ENCODE peak calls at places on chromosomes 16 and 17, in ten cellular contexts. K is AG04449, T is A549, W is adrenal gland, H is brain microvascular endothelial cell, Q is hepatocyte, N is A673, Y is tibial nerve, L is astrocyte of the spinal cord, C is fibroblast of lung. D is an unnamed sample.
A peak's percentile ranks its signal among the peaks of the same experiment; 100 is the strongest.

GRCh38 chr17:78645421-78646295 is 68.5 kb upstream of the DNAH17 start:
- DNase-seq in C (no peak), Y (peak; percentile 69), L (peak; percentile 8), H (peak; percentile 14), N (peak; percentile 18), T (peak; percentile 88), W (peak; percentile 89), K (no peak), Q (no peak), D (peak; percentile 76)

GRCh38 chr17:77315551-77316190 is 174.9 kb downstream of the SEC14L1 start:
- DNase-seq in H (no peak), K (no peak), Y (no peak), L (no peak), Q (no peak), N (no peak), T (no peak), W (peak; percentile 65), C (peak; percentile 34), D (no peak)

GRCh38 chr17:28547096-28547622 is 5.3 kb downstream of the UNC119 start:
- DNase-seq in C (no peak), L (no peak), T (no peak), Y (no peak), K (no peak), W (no peak), H (no peak), Q (no peak), N (no peak), D (no peak)

GRCh38 chr16:19115148-19116021 is 1.6 kb downstream of the ITPRIPL2 start:
- DNase-seq in Q (no peak), C (no peak), N (no peak), K (no peak), H (no peak), L (no peak), T (no peak), W (no peak), Y (no peak), D (no peak)

GRCh38 chr16:76389126-76389525 is 111.9 kb downstream of the CNTNAP4 start:
- DNase-seq in T (no peak), L (no peak), K (no peak), W (no peak), C (peak; percentile 4), Y (no peak), Q (no peak), H (no peak), N (no peak), D (no peak)

GRCh38 chr17:61846088-61846487 is 17.2 kb downstream of the BRIP1 start:
- DNase-seq in N (no peak), T (no peak), W (no peak), Y (no peak), K (no peak), H (no peak), C (no peak), Q (no peak), L (no peak), D (no peak)

GRCh38 chr16:86991679-86992078 is 325.5 kb downstream of the C16orf95 start:
- DNase-seq in N (no peak), K (no peak), Y (no peak), W (no peak), T (no peak), Q (no peak), L (peak; percentile 43), H (peak; percentile 34), C (peak; percentile 78), D (no peak)

GRCh38 chr16:47734987-47735594 is 274.0 kb downstream of the PHKB start:
- DNase-seq in C (no peak), K (no peak), Q (peak; percentile 48), Y (no peak), L (no peak), W (no peak), N (no peak), T (no peak), H (no peak), D (no peak)

GRCh38 chr16:75763250-75763649 is 37.0 kb upstream of the CPHXL start:
- DNase-seq in W (no peak), Q (no peak), Y (no peak), H (no peak), K (no peak), L (no peak), T (no peak), C (no peak), N (no peak), D (no peak)

GRCh38 chr17:16406742-16407674 is 8.4 kb upstream of the TRPV2 start:
- DNase-seq in H (no peak), Q (peak; percentile 56), N (peak; percentile 45), Y (no peak), W (no peak), K (no peak), C (peak; percentile 37), T (peak; percentile 64), L (peak; percentile 15), D (no peak)

GRCh38 chr16:4947722-4948503 is 10.2 kb upstream of the SEC14L5 start:
- DNase-seq in W (no peak), T (no peak), Q (peak; percentile 81), N (no peak), K (no peak), Y (no peak), H (no peak), C (no peak), L (no peak), D (no peak)

GRCh38 chr16:67397812-67398545 is 4.7 kb upstream of the TPPP3 start:
- DNase-seq in H (no peak), Q (no peak), L (no peak), N (no peak), W (no peak), T (no peak), C (no peak), Y (no peak), K (no peak), D (no peak)

GRCh38 chr16:67400901-67401300 is 7.6 kb upstream of the TPPP3 start:
- DNase-seq in H (no peak), Q (no peak), W (no peak), N (no peak), C (no peak), T (no peak), L (no peak), K (no peak), Y (no peak), D (no peak)

GRCh38 chr16:67399218-67399733 is 6.0 kb upstream of the TPPP3 start:
- DNase-seq in Q (peak; percentile 72), Y (no peak), H (no peak), N (peak; percentile 54), T (peak; percentile 37), K (no peak), L (no peak), W (no peak), C (peak; percentile 32), D (no peak)

GRCh38 chr16:67398546-67399217 is 5.4 kb upstream of the TPPP3 start:
- DNase-seq in C (no peak), T (no peak), H (no peak), K (no peak), W (no peak), L (no peak), Q (no peak), Y (no peak), N (no peak), D (no peak)

GRCh38 chr16:67399749-67400704 is 6.7 kb upstream of the TPPP3 start:
- DNase-seq in W (no peak), L (no peak), Y (no peak), T (no peak), H (no peak), K (no peak), N (no peak), Q (no peak), C (no peak), D (no peak)
- TF ChIP-seq CTCF in W (no peak), L (no peak), Y (no peak), T (no peak), H (no peak), K (no peak), N (peak; percentile 7), Q (no peak), C (no peak), D (no peak)

GRCh38 chr17:48731355-48731754 is 2.8 kb upstream of the HOXB13 start:
- DNase-seq in C (no peak), T (no peak), L (no peak), K (no peak), Q (no peak), W (no peak), N (no peak), H (no peak), Y (no peak), D (no peak)

GRCh38 chr17:48727415-48728175 is 955 bp downstream of the HOXB13 start:
- DNase-seq in K (no peak), C (no peak), Y (no peak), T (no peak), H (no peak), N (no peak), L (no peak), Q (no peak), W (no peak), D (no peak)

GRCh38 chr17:48728232-48729231 is at the start of gene HOXB13:
- DNase-seq in Q (peak; percentile 67), N (peak; percentile 96), T (peak; percentile 88), C (no peak), L (no peak), W (no peak), Y (no peak), K (no peak), H (no peak), D (no peak)

GRCh38 chr17:48730240-48730550 is 1.6 kb upstream of the HOXB13 start:
- DNase-seq in L (no peak), K (no peak), Q (no peak), C (no peak), W (no peak), N (no peak), Y (no peak), T (no peak), H (no peak), D (no peak)

GRCh38 chr17:48729335-48730239 is 1.0 kb upstream of the HOXB13 start:
- DNase-seq in W (no peak), N (peak; percentile 67), K (no peak), T (no peak), C (no peak), Q (no peak), L (no peak), Y (no peak), H (no peak), D (no peak)
- H3K4me3 ChIP-seq in W (no peak overlapping the region), N (peak overlapping the region; percentile 73), K (no peak overlapping the region), T (peak overlapping the region; percentile 73), C (no peak overlapping the region), Q (no peak overlapping the region), L (no peak overlapping the region), Y (no peak overlapping the region), H (no peak overlapping the region), D (no peak overlapping the region)

GRCh38 chr16:88060524-88061219 is 109.4 kb downstream of the BANP start:
- DNase-seq in Y (no peak), Q (no peak), C (no peak), L (no peak), K (no peak), W (no peak), H (no peak), T (no peak), N (no peak), D (no peak)
- TF ChIP-seq CTCF in Y (no peak), Q (no peak), C (no peak), L (no peak), K (no peak), W (no peak), H (no peak), T (no peak), N (peak; percentile 26), D (peak; percentile 19)

DNA sequence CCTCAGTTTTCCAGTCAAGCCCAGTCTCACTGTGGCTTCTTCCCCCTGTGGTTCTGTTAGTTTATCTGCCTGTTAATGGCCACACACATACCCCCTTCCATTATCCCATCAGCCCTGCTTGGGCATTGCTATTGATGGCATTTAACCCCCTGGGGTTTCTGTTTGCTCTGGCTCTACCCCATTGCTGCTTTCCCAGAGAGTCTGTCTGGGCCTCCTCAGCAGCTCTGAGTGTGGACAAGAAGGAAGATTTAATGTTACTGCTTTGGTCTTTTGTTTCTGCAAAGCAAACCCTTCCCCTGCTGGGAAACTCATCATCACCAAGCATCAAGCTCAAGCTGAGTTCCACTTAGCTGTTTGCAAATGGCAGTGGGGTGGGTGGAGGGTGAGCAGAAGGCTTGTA is 162.7 kb downstream of the CCT6B start:
- DNase-seq in Q (no peak), H (no peak), L (no peak), K (no peak), T (no peak), Y (no peak), C (no peak), W (no peak), N (no peak), D (no peak)
- H3K4me3 ChIP-seq in Q (no peak overlapping the region), H (no peak overlapping the region), L (no peak overlapping the region), K (no peak overlapping the region), T (no peak overlapping the region), Y (no peak overlapping the region), C (no peak overlapping the region), W (no peak overlapping the region), N (no peak overlapping the region), D (no peak overlapping the region)